ENCODE peak calls at places on chromosomes 6 and 20, in ten cellular contexts. Z is NCI-H1092 treated with DMSO at 0.1 percent for 48 hours; P is body of pancreas; E is NCI-H774; W is activated CD4-positive, alpha-beta T cell treated with anti-CD3 and anti-CD28 coated beads, Interleukin-2, amount 10 ng/mL, durations not matched to agents 7 days and 5 days; T is T-helper 2 cell; X is stimulated activated CD4-positive, alpha-beta T cell treated with anti-CD3 and anti-CD28 coated beads, Interleukin-15, amount 100 ng/mL, for 24 hours; L is NCI-H526 treated with DMSO at 0.1 percent for 48 hours; C is ovary; M is stimulated activated CD8-positive, alpha-beta memory T cell treated with anti-CD3 and anti-CD28 coated beads, Interleukin-12 subunit alpha, Interleukin-12 subunit beta, amount 100 ng/mL, for 1 hour. Q is an unnamed sample.
A peak's percentile ranks its signal among the peaks of the same experiment; 100 is the strongest.

GRCh38 chr6:107066697-107067659 is 39.0 kb downstream of the MTRES1 start:
- DNase-seq in Z (no peak), P (no peak), E (no peak), W (no peak), T (no peak), X (peak; percentile 8), L (no peak), C (no peak), M (no peak), Q (no peak)

GRCh38 chr6:18147160-18147559 is 7.7 kb downstream of the TPMT start:
- DNase-seq in Z (no peak), P (no peak), E (no peak), W (no peak), T (no peak), X (peak; percentile 8), L (no peak), C (no peak), M (no peak), Q (no peak)

GRCh38 chr6:117601811-117602150 is 530 bp downstream of the GOPC start:
- DNase-seq in Z (no peak), P (no peak), E (no peak), W (no peak), T (no peak), X (no peak), L (peak; percentile 60), C (no peak), M (no peak), Q (no peak)

GRCh38 chr6:139641412-139641811 is 267.0 kb upstream of the CITED2 start:
- DNase-seq in Z (no peak), P (no peak), E (no peak), W (no peak), T (no peak), X (no peak), L (no peak), C (no peak), M (no peak), Q (peak; percentile 8)

GRCh38 chr20:41618807-41619294 is 674 bp upstream of the CHD6 start:
- DNase-seq in Z (peak; percentile 72), P (no peak), E (peak; percentile 37), W (no peak), T (no peak), X (no peak), L (no peak), C (no peak), M (no peak), Q (no peak)

GRCh38 chr20:6169251-6169650 is 46.4 kb upstream of the FERMT1 start:
- DNase-seq in Z (no peak), P (no peak), E (no peak), W (no peak), T (no peak), X (no peak), L (peak; percentile 17), C (no peak), M (no peak), Q (peak; percentile 2)

GRCh38 chr6:46511320-46511719 is 20.1 kb upstream of the RCAN2 start:
- DNase-seq in Z (no peak), P (no peak), E (no peak), W (no peak), T (no peak), X (no peak), L (no peak), C (no peak), M (no peak), Q (no peak)

GRCh38 chr20:62819494-62820174 is 2.8 kb downstream of the COL9A3 start:
- DNase-seq in Z (peak; percentile 46), P (no peak), E (no peak), W (no peak), T (no peak), X (no peak), L (no peak), C (no peak), M (no peak), Q (no peak)

GRCh38 chr6:33297956-33298772 is 578 bp downstream of the RGL2 start:
- DNase-seq in Z (peak; percentile 4), P (peak; percentile 59), E (peak; percentile 23), W (peak; percentile 85), T (no peak), X (peak; percentile 76), L (peak; percentile 30), C (peak; percentile 71), M (peak; percentile 30), Q (peak; percentile 76)